ENCODE peak calls at places on chromosomes 16 and 17, in four cellular contexts. One of them, this sample, is unnamed.

GRCh38 chr17:82283208-82283749 is 9.8 kb upstream of the CSNK1D start:
- DNase-seq in H1: no peak
- DNase-seq in SK-N-SH: peak; percentile 96
- DNase-seq in K562: no peak
- DNase-seq in this sample: peak; percentile 49

GRCh38 chr16:80733366-80733901 is 71.0 kb downstream of the CDYL2 start:
- DNase-seq in H1: no peak
- DNase-seq in SK-N-SH: no peak
- DNase-seq in K562: no peak
- DNase-seq in this sample: no peak

GRCh38 chr17:79902146-79902791 is 63.0 kb upstream of the CBX4 start:
- DNase-seq in H1: no peak
- DNase-seq in K562: no peak
- DNase-seq in SK-N-SH: no peak
- DNase-seq in this sample: no peak

GRCh38 chr17:35896011-35896587 is 15.9 kb upstream of the CCL5 start:
- DNase-seq in SK-N-SH: no peak
- DNase-seq in H1: no peak
- DNase-seq in K562: no peak
- DNase-seq in this sample: no peak

GRCh38 chr17:49588726-49589555 is 13.3 kb downstream of the NXPH3 start:
- DNase-seq in SK-N-SH: peak; percentile 18
- DNase-seq in H1: no peak
- DNase-seq in K562: no peak
- DNase-seq in this sample: no peak

GRCh38 chr17:44607836-44608690 is 48.2 kb upstream of the MEIOC start:
- DNase-seq in H1: no peak
- DNase-seq in K562: no peak
- DNase-seq in SK-N-SH: peak; percentile 89
- DNase-seq in this sample: no peak

GRCh38 chr17:81044764-81045589 is 10.0 kb downstream of the BAIAP2 start:
- DNase-seq in H1: no peak
- DNase-seq in K562: no peak
- DNase-seq in SK-N-SH: peak; percentile 88
- DNase-seq in this sample: peak; percentile 95

GRCh38 chr17:53721101-53721500 is 101.6 kb upstream of the KIF2B start:
- DNase-seq in H1: no peak
- DNase-seq in K562: no peak
- DNase-seq in SK-N-SH: no peak
- DNase-seq in this sample: no peak

GRCh38 chr17:10102817-10103216 is 95.6 kb downstream of the GAS7 start:
- DNase-seq in K562: no peak
- DNase-seq in H1: no peak
- DNase-seq in SK-N-SH: no peak
- DNase-seq in this sample: no peak

GRCh38 chr16:58912571-58912970 is 178.5 kb upstream of the GOT2 start:
- DNase-seq in K562: no peak
- DNase-seq in SK-N-SH: no peak
- DNase-seq in H1: no peak
- DNase-seq in this sample: no peak

GRCh38 chr17:13587487-13588338 is 14.0 kb downstream of the HS3ST3A1 start:
- DNase-seq in H1: no peak
- DNase-seq in K562: no peak
- DNase-seq in SK-N-SH: no peak
- DNase-seq in this sample: no peak

GRCh38 chr16:65624696-65625095 is 502.8 kb upstream of the CDH11 start:
- DNase-seq in SK-N-SH: no peak
- DNase-seq in H1: no peak
- DNase-seq in K562: no peak
- DNase-seq in this sample: no peak

GRCh38 chr16:54370653-54371052 is 84.1 kb upstream of the IRX3 start:
- DNase-seq in H1: no peak
- DNase-seq in K562: peak; percentile 34
- DNase-seq in SK-N-SH: no peak
- DNase-seq in this sample: no peak

GRCh38 chr17:19457830-19458271 is 46.8 kb downstream of the RNF112 start:
- DNase-seq in SK-N-SH: no peak
- DNase-seq in H1: peak; percentile 49
- DNase-seq in K562: no peak
- DNase-seq in this sample: no peak

GRCh38 chr16:82684246-82684645 is 57.5 kb downstream of the CDH13 start:
- DNase-seq in SK-N-SH: no peak
- DNase-seq in H1: no peak
- DNase-seq in K562: no peak
- DNase-seq in this sample: no peak

GRCh38 chr17:6666077-6666521 is 14.5 kb downstream of the C17orf100 start:
- DNase-seq in K562: peak; percentile 66
- DNase-seq in SK-N-SH: peak; percentile 78
- DNase-seq in H1: peak; percentile 72
- DNase-seq in this sample: peak; percentile 52

GRCh38 chr16:28842696-28843095 is 3.5 kb downstream of the TUFM start:
- DNase-seq in SK-N-SH: no peak
- DNase-seq in H1: no peak
- DNase-seq in K562: no peak
- DNase-seq in this sample: no peak

GRCh38 chr17:80853076-80853475 is 138.6 kb upstream of the CHMP6 start:
- DNase-seq in SK-N-SH: no peak
- DNase-seq in K562: no peak
- DNase-seq in H1: no peak
- DNase-seq in this sample: no peak

GRCh38 chr16:56125922-56126321 is 65.4 kb upstream of the GNAO1 start:
- DNase-seq in K562: no peak
- DNase-seq in SK-N-SH: no peak
- DNase-seq in H1: no peak
- DNase-seq in this sample: no peak

GRCh38 chr17:19380551-19381284 is 2.4 kb downstream of the MAPK7 start:
- DNase-seq in H1: no peak
- DNase-seq in K562: no peak
- DNase-seq in SK-N-SH: no peak
- DNase-seq in this sample: no peak

GRCh38 chr16:21076186-21076883 is 74.3 kb downstream of the DNAH3 start:
- DNase-seq in H1: no peak
- DNase-seq in SK-N-SH: no peak
- DNase-seq in K562: no peak
- DNase-seq in this sample: no peak

GRCh38 chr16:67244387-67245188 is 2.7 kb downstream of the FHOD1 start:
- DNase-seq in K562: peak; percentile 73
- DNase-seq in H1: no peak
- DNase-seq in SK-N-SH: no peak
- DNase-seq in this sample: peak; percentile 81

GRCh38 chr17:1709971-1710806 is at the start of gene TLCD2:
- DNase-seq in H1: peak; percentile 81
- DNase-seq in SK-N-SH: peak; percentile 87
- DNase-seq in K562: peak; percentile 64
- DNase-seq in this sample: peak; percentile 77

GRCh38 chr16:47036201-47036600 is 62.7 kb upstream of the DNAJA2 start:
- DNase-seq in SK-N-SH: no peak
- DNase-seq in K562: no peak
- DNase-seq in H1: no peak
- DNase-seq in this sample: no peak

GRCh38 chr16:10961231-10961630 is 16.9 kb downstream of the CLEC16A start:
- DNase-seq in K562: no peak
- DNase-seq in SK-N-SH: no peak
- DNase-seq in H1: no peak
- DNase-seq in this sample: no peak

GRCh38 chr16:74035816-74036215 is 260.8 kb upstream of the PSMD7 start:
- DNase-seq in SK-N-SH: peak; percentile 62
- DNase-seq in H1: no peak
- DNase-seq in K562: peak; percentile 19
- DNase-seq in this sample: no peak

GRCh38 chr17:81659038-81659437 is 2.7 kb upstream of the PDE6G start:
- DNase-seq in K562: no peak
- DNase-seq in H1: no peak
- DNase-seq in SK-N-SH: no peak
- DNase-seq in this sample: peak; percentile 23

GRCh38 chr17:18920911-18921441 is 31.0 kb upstream of the SLC5A10 start:
- DNase-seq in SK-N-SH: no peak
- DNase-seq in H1: no peak
- DNase-seq in K562: no peak
- DNase-seq in this sample: no peak

DNA sequence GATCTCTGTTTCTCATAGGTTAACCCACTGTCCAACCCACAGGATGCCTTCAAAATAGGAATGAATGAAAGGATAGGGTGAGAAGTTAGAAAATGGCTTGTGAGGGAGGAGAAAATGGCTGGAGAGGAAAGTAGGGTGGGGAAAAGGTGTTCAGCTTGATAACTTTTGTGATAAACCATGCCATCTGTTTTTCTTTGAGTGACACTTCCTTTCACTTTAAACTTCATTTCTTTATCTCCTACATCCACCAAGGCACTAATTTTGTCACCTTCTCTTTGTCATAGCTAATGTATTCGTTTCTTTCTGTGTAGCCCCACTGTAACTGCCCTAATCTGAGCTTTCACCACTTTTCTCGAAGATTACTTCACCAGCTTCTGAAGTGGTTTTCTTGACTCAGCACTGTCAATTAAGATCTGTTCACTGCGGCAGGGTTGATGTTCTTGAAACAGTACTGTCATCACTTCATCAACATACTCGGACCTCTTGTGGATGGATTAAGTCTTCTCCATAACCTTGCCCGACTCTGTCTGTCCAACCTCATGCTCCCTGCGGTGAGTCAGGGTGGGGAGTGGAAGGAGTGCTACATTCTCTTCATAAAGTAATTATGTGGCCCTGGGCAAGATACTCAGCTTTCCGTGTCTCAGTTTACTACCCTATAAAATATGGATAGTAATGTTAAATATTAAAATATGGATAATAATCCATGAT is 5.5 kb upstream of the KRT10 start:
- DNase-seq in SK-N-SH: no peak
- DNase-seq in K562: peak; percentile 87
- DNase-seq in H1: no peak
- DNase-seq in this sample: no peak
- TF ChIP-seq JUND in SK-N-SH: no peak
- TF ChIP-seq JUND in K562: peak; percentile 81
- TF ChIP-seq JUND in H1: no peak
- TF ChIP-seq JUND in this sample: no peak

DNA sequence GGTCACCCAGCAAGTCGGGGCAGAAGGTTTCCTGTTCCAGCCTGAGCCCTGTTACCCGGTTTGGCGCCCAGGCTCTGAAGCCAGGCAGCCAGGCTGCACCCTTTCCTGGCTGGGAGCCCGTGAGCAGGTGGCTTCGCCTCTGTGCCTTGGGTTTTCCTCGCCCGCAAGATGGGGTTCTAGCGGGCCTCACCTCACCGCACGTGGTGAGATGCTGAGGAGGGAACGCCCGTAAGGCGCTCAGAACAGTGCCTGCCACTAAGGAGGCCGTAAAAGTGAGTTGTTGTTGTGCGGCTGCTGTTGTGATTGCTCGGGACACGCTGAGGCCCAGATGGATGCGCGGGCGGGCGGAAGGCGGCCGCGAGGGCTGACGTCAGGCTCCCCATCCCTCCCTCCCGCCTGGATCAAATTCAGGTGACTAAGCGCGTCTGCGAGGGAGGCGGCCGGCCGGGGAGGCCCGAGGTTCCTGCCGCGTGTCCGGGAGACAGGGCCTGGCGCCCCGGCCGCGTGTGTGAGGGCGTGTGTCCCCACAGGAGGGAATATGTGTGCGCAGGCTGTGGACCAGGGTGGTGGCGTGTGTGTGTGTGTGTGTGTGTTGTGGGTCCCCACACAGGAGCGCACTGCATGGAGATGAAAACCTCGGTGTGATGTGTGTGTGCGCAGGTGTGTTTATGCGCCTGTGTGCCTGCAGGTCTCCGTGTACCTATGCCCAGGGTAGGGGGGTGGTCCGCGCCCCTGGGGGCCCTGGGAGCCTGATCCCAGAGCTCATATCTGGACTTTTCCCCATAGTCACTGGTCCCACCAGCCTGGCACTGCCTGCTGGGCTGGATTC is 4.3 kb downstream of the CAMKK1 start:
- DNase-seq in K562: peak; percentile 88
- DNase-seq in H1: peak; percentile 70
- DNase-seq in SK-N-SH: no peak
- DNase-seq in this sample: no peak
- TF ChIP-seq JUND in K562: peak; percentile 85
- TF ChIP-seq JUND in H1: peak; percentile 11
- TF ChIP-seq JUND in SK-N-SH: no peak
- TF ChIP-seq JUND in this sample: no peak

DNA sequence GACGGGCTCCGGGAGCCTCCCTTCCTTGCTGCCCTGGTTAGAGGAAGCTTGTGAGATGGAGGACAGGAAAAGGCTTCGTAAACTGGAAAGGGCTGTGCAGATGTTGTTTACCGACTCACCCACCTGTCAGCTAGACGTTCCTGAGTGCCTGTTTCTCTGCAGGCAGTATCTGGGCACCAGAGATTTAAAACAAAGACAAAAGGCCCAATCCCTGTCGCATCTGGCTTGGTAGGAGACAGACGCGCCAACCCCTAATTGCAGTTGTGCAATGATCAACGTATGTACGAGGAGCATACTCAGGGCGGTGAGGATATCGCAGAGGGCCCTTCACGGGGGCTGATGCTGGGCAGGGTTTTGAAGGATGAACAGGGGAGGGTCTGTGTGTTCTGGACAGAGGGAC is 77.2 kb downstream of the RAI1 start:
- DNase-seq in H1: no peak
- DNase-seq in K562: no peak
- DNase-seq in SK-N-SH: no peak
- DNase-seq in this sample: no peak
- TF ChIP-seq JUND in H1: no peak
- TF ChIP-seq JUND in K562: no peak
- TF ChIP-seq JUND in SK-N-SH: no peak
- TF ChIP-seq JUND in this sample: no peak

GRCh38 chr17:31355935-31356334 is 34.5 kb upstream of the EVI2A start:
- DNase-seq in SK-N-SH: no peak
- DNase-seq in K562: no peak
- DNase-seq in H1: no peak
- DNase-seq in this sample: no peak

GRCh38 chr17:31357831-31358400 is 33.6 kb upstream of the RAB11FIP4 start:
- DNase-seq in K562: no peak
- DNase-seq in SK-N-SH: no peak
- DNase-seq in H1: no peak
- DNase-seq in this sample: peak; percentile 59
- TF ChIP-seq JUND in K562: no peak
- TF ChIP-seq JUND in SK-N-SH: no peak
- TF ChIP-seq JUND in H1: no peak
- TF ChIP-seq JUND in this sample: no peak

GRCh38 chr17:65817951-65818350 is 256.5 kb upstream of the AXIN2 start:
- DNase-seq in H1: no peak
- DNase-seq in K562: no peak
- DNase-seq in SK-N-SH: no peak
- DNase-seq in this sample: no peak
- TF ChIP-seq JUND in H1: no peak
- TF ChIP-seq JUND in K562: no peak
- TF ChIP-seq JUND in SK-N-SH: no peak
- TF ChIP-seq JUND in this sample: no peak

GRCh38 chr17:14672830-14673229 is 371.9 kb downstream of the HS3ST3B1 start:
- DNase-seq in K562: no peak
- DNase-seq in H1: no peak
- DNase-seq in SK-N-SH: no peak
- DNase-seq in this sample: peak; percentile 43
- TF ChIP-seq JUND in K562: no peak
- TF ChIP-seq JUND in H1: no peak
- TF ChIP-seq JUND in SK-N-SH: no peak
- TF ChIP-seq JUND in this sample: no peak